ENCODE peak calls at places on chromosome 22, in six cellular contexts. E, Q, G, K, V and I are unnamed samples. For H3K4me1 and H3K36me3, the result is how much of the 10 kb centered on the place peaks cover.

GRCh38 chr22:32158712-32159533 is at the start of gene C22orf42:
- DNase-seq in E (no peak), Q (peak), G (no peak), K (peak), V (no peak), I (no peak)

GRCh38 chr22:18994780-18995711 is 59.0 kb upstream of the PRODH start:
- DNase-seq in E (no peak), Q (peak), G (no peak), K (no peak), V (no peak), I (no peak)

GRCh38 chr22:25104367-25104766 is 95.3 kb upstream of the CRYBB3 start:
- DNase-seq in E (no peak), Q (no peak), G (no peak), K (no peak), V (no peak), I (no peak)

GRCh38 chr22:17192186-17192585 is 27.0 kb downstream of the ADA2 start:
- DNase-seq in E (no peak), Q (no peak), G (no peak), K (no peak), V (no peak), I (no peak)

GRCh38 chr22:37741312-37741795 is 44.5 kb downstream of the TRIOBP start:
- DNase-seq in E (peak), Q (peak), G (no peak), K (peak), V (no peak), I (no peak)

GRCh38 chr22:20181194-20181931 is 30.5 kb upstream of the CCDC188 start:
- DNase-seq in E (no peak), Q (no peak), G (no peak), K (no peak), V (no peak), I (no peak)

GRCh38 chr22:44669725-44670027 is 32.3 kb upstream of the PRR5 start:
- DNase-seq in E (no peak), Q (peak), G (no peak), K (no peak), V (no peak), I (no peak)

GRCh38 chr22:19767427-19768380 is 7.1 kb downstream of the TBX1 start:
- DNase-seq in E (no peak), Q (peak), G (no peak), K (no peak), V (no peak), I (no peak)

GRCh38 chr22:20889025-20889704 is 28.0 kb upstream of the CRKL start:
- DNase-seq in E (no peak), Q (no peak), G (no peak), K (no peak), V (no peak), I (no peak)

GRCh38 chr22:20141186-20142077 is 9.4 kb downstream of the CCDC188 start:
- DNase-seq in E (no peak), Q (no peak), G (no peak), K (no peak), V (no peak), I (no peak)

GRCh38 chr22:27554106-27554814 is 247.3 kb downstream of the MN1 start:
- DNase-seq in E (peak), Q (no peak), G (no peak), K (no peak), V (no peak), I (no peak)

GRCh38 chr22:20885557-20886323 is 26.9 kb downstream of the SNAP29 start:
- DNase-seq in E (peak), Q (peak), G (peak), K (peak), V (peak), I (peak)

GRCh38 chr22:28714043-28714442 is 27.6 kb downstream of the CHEK2 start:
- DNase-seq in E (no peak), Q (no peak), G (no peak), K (no peak), V (no peak), I (no peak)

GRCh38 chr22:34115722-34116121 is 195.4 kb upstream of the LARGE1 start:
- DNase-seq in E (no peak), Q (no peak), G (no peak), K (no peak), V (no peak), I (no peak)

GRCh38 chr22:27100789-27101188 is 443.4 kb downstream of the MIAT start:
- DNase-seq in E (peak), Q (peak), G (no peak), K (no peak), V (no peak), I (no peak)

GRCh38 chr22:25437414-25438160 is 126.9 kb upstream of the GRK3 start:
- DNase-seq in E (no peak), Q (peak), G (no peak), K (no peak), V (peak), I (no peak)

GRCh38 chr22:31768422-31769059 is 14.7 kb downstream of the DEPDC5 start:
- DNase-seq in E (no peak), Q (no peak), G (no peak), K (no peak), V (no peak), I (no peak)

GRCh38 chr22:24067587-24068376 is 56.7 kb downstream of the CABIN1 start:
- DNase-seq in E (no peak), Q (no peak), G (no peak), K (no peak), V (no peak), I (no peak)

GRCh38 chr22:30290679-30291333 is 1.5 kb upstream of the CASTOR1 start:
- DNase-seq in E (peak), Q (peak), G (no peak), K (peak), V (no peak), I (no peak)

GRCh38 chr22:48827228-48827810 is 1000.4 kb downstream of the BRD1 start:
- DNase-seq in E (no peak), Q (no peak), G (no peak), K (no peak), V (no peak), I (no peak)

GRCh38 chr22:38957046-38957770 is at the start of gene APOBEC3A:
- DNase-seq in E (no peak), Q (no peak), G (no peak), K (no peak), V (no peak), I (no peak)

GRCh38 chr22:30219049-30219448 is 27.5 kb downstream of the LIF start:
- DNase-seq in E (no peak), Q (no peak), G (no peak), K (no peak), V (no peak), I (no peak)

GRCh38 chr22:39306456-39307361 is 12.7 kb downstream of the RPL3 start:
- DNase-seq in E (no peak), Q (peak), G (no peak), K (no peak), V (peak), I (peak)

GRCh38 chr22:22431271-22432220 is 77.0 kb downstream of the ZNF280B start:
- DNase-seq in E (peak), Q (peak), G (peak), K (no peak), V (peak), I (peak)

GRCh38 chr22:39231197-39231950 is 13.4 kb downstream of the PDGFB start:
- DNase-seq in E (no peak), Q (no peak), G (no peak), K (no peak), V (no peak), I (no peak)

GRCh38 chr22:20881231-20881630 is 22.4 kb downstream of the SNAP29 start:
- DNase-seq in E (no peak), Q (no peak), G (no peak), K (no peak), V (no peak), I (no peak)

GRCh38 chr22:47618180-47618579 is 855.7 kb downstream of the TBC1D22A start:
- DNase-seq in E (peak), Q (no peak), G (no peak), K (no peak), V (no peak), I (no peak)

GRCh38 chr22:48944756-48945620 is 882.7 kb downstream of the BRD1 start:
- DNase-seq in E (no peak), Q (no peak), G (no peak), K (peak), V (no peak), I (no peak)

GRCh38 chr22:45482169-45482568 is 20.5 kb upstream of the FBLN1 start:
- DNase-seq in E (no peak), Q (no peak), G (no peak), K (no peak), V (no peak), I (no peak)

GRCh38 chr22:18012528-18012927 is 11.8 kb downstream of the MICAL3 start:
- DNase-seq in E (no peak), Q (no peak), G (no peak), K (no peak), V (no peak), I (no peak)

GRCh38 chr22:19523240-19524169 is 705 bp downstream of the CLDN5 start:
- DNase-seq in E (no peak), Q (peak), G (no peak), K (no peak), V (no peak), I (peak)

GRCh38 chr22:33918676-33919590 is 1.3 kb downstream of the LARGE1 start:
- DNase-seq in E (no peak), Q (no peak), G (no peak), K (no peak), V (no peak), I (no peak)

GRCh38 chr22:29994027-29994715 is 86.1 kb upstream of the HORMAD2 start:
- DNase-seq in E (no peak), Q (no peak), G (no peak), K (no peak), V (no peak), I (no peak)

GRCh38 chr22:23521442-23522113 is 58.5 kb downstream of the IGLL1 start:
- DNase-seq in E (peak), Q (peak), G (no peak), K (peak), V (peak), I (peak)

GRCh38 chr22:22818861-22819855 is 68.5 kb upstream of the IGLL5 start:
- DNase-seq in E (no peak), Q (no peak), G (no peak), K (peak), V (peak), I (peak)

GRCh38 chr22:28029201-28029948 is 110.3 kb upstream of the PITPNB start:
- DNase-seq in E (no peak), Q (peak), G (no peak), K (no peak), V (no peak), I (no peak)

DNA sequence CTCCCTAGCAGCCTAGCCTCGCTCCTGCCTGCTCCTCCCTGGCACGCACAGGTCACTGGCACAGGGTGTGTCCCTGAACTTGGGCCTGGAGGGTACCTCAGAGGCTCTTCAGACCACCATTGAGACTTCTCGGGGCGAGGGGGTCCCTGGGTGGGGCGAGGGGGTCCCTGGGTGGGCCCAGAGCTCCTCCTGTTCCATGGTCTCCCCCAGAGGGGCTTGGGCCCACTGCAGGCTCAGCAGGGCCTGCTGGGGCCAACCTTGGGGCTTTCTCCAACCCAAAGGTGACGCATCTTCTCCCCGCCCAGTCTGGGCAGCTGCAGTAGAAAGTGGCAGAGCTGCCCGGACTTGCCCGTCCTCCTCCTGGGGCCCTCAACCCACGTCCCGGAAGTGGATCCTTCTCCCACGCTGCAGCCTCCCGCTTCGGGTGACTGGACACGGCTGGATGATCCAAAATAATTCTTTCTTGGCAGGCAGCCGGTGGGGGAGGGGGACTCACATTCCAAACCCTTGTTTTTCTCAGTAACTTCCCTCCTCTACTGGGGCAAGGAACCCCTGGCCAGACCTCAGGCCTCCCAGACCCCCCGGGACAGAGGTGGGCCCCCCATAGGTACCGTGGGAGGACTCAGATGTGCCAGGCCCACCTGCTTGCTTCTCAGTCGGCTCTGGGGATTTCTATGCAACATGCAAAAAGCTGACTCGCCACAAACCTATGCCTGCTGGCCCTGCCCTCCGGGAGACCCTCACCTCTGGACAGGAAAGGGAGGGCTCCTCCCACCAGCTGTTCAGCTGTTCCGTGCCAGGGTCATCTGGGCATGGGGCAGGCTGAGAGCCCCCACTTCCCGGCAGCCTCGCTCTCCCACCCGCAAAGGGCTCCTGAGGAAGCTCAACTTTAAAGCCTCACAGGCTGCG is 1.5 kb downstream of the PLXNB2 start:
- DNase-seq in E (peak), Q (peak), G (no peak), K (peak), V (no peak), I (no peak)
- H3K4me1 ChIP-seq in E (half or more), Q (under half), G (under half), K (half or more), V (under half), I (under half)

DNA sequence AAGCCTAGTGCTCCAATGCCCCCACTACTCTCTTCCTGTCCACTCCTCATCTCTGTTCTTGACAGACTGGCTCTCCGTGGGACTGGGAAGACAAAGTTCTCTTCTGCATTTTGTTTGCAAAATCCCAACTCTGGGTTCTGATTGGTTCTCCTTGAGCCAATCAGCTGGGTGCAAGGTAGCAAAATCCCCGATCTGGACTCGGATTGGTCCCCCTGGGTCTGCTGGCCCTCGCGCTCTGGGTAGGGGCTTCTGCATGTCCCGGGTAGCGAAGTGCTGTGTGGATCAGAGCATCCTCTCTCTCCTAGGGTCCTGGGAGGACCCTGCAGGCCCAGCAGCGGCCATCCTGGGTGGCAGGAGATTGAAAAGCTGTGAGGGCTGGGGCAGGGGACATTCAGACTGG is 22.3 kb upstream of the A4GALT start:
- DNase-seq in E (no peak), Q (peak), G (no peak), K (no peak), V (no peak), I (no peak)
- H3K4me3 ChIP-seq in E (no peak), Q (no peak), G (no peak), K (no peak), V (no peak), I (no peak)

GRCh38 chr22:49953680-49954344 is 6.8 kb upstream of the PIM3 start:
- DNase-seq in E (no peak), Q (no peak), G (no peak), K (no peak), V (peak), I (no peak)
- H3K36me3 ChIP-seq in E (under half), Q (under half), G (under half), K (under half), V (under half), I (under half)

GRCh38 chr22:42961815-42962214 is 53.1 kb downstream of the PACSIN2 start:
- DNase-seq in E (no peak), Q (no peak), G (no peak), K (no peak), V (no peak), I (no peak)

GRCh38 chr22:42960146-42960509 is 54.8 kb downstream of the PACSIN2 start:
- DNase-seq in E (no peak), Q (no peak), G (no peak), K (no peak), V (no peak), I (no peak)

GRCh38 chr22:42962295-42963230 is 52.4 kb downstream of the PACSIN2 start:
- DNase-seq in E (no peak), Q (no peak), G (no peak), K (no peak), V (no peak), I (no peak)

GRCh38 chr22:42964994-42965699 is 49.8 kb downstream of the PACSIN2 start:
- DNase-seq in E (no peak), Q (no peak), G (no peak), K (no peak), V (no peak), I (no peak)

GRCh38 chr22:42963231-42963595 is 51.7 kb downstream of the PACSIN2 start:
- DNase-seq in E (no peak), Q (no peak), G (no peak), K (no peak), V (no peak), I (no peak)
- H3K4me1 ChIP-seq in E (under half), Q (half or more), G (under half), K (under half), V (under half), I (under half)